ENCODE peak calls at places on chromosomes 13 and 19, in eight cellular contexts. One of them, this sample, is unnamed.

GRCh38 chr19:5826531-5827341 is 12.8 kb downstream of the FUT6 start:
- DNase-seq in DND-41: peak; percentile 67
- DNase-seq in psoas muscle: no peak
- DNase-seq in mucosa of descending colon: peak; percentile 85
- DNase-seq in left ventricle myocardium inferior: peak; percentile 66
- DNase-seq in brain microvascular endothelial cell: no peak
- DNase-seq in BJ: no peak
- DNase-seq in endothelial cell: no peak
- DNase-seq in this sample: no peak

GRCh38 chr13:39612023-39612637 is 9.1 kb upstream of the LHFPL6 start:
- DNase-seq in DND-41: peak; percentile 51
- DNase-seq in left ventricle myocardium inferior: no peak
- DNase-seq in psoas muscle: no peak
- DNase-seq in brain microvascular endothelial cell: peak; percentile 76
- DNase-seq in endothelial cell: peak; percentile 71
- DNase-seq in mucosa of descending colon: peak; percentile 93
- DNase-seq in BJ: no peak
- DNase-seq in this sample: peak; percentile 37

GRCh38 chr13:99371956-99372355 is 64.8 kb upstream of the GPR183 start:
- DNase-seq in endothelial cell: no peak
- DNase-seq in BJ: no peak
- DNase-seq in brain microvascular endothelial cell: no peak
- DNase-seq in left ventricle myocardium inferior: no peak
- DNase-seq in DND-41: peak; percentile 76
- DNase-seq in mucosa of descending colon: no peak
- DNase-seq in psoas muscle: no peak
- DNase-seq in this sample: no peak

GRCh38 chr19:29531458-29532025 is 5.7 kb downstream of the VSTM2B start:
- DNase-seq in endothelial cell: no peak
- DNase-seq in BJ: no peak
- DNase-seq in DND-41: no peak
- DNase-seq in brain microvascular endothelial cell: no peak
- DNase-seq in left ventricle myocardium inferior: no peak
- DNase-seq in psoas muscle: no peak
- DNase-seq in mucosa of descending colon: no peak
- DNase-seq in this sample: no peak

GRCh38 chr13:91722267-91722884 is 324.0 kb downstream of the GPC5 start:
- DNase-seq in left ventricle myocardium inferior: no peak
- DNase-seq in BJ: no peak
- DNase-seq in brain microvascular endothelial cell: peak; percentile 15
- DNase-seq in DND-41: no peak
- DNase-seq in mucosa of descending colon: peak; percentile 14
- DNase-seq in psoas muscle: no peak
- DNase-seq in endothelial cell: no peak
- DNase-seq in this sample: no peak

GRCh38 chr19:46776927-46777911 is 11.2 kb downstream of the SLC1A5 start:
- DNase-seq in BJ: no peak
- DNase-seq in mucosa of descending colon: no peak
- DNase-seq in DND-41: peak; percentile 24
- DNase-seq in brain microvascular endothelial cell: no peak
- DNase-seq in endothelial cell: no peak
- DNase-seq in psoas muscle: no peak
- DNase-seq in left ventricle myocardium inferior: no peak
- DNase-seq in this sample: no peak

GRCh38 chr13:100306042-100306441 is 217.1 kb downstream of the PCCA start:
- DNase-seq in mucosa of descending colon: no peak
- DNase-seq in brain microvascular endothelial cell: no peak
- DNase-seq in endothelial cell: no peak
- DNase-seq in left ventricle myocardium inferior: no peak
- DNase-seq in psoas muscle: no peak
- DNase-seq in DND-41: no peak
- DNase-seq in BJ: no peak
- DNase-seq in this sample: no peak

GRCh38 chr13:110815471-110816204 is 99.2 kb downstream of the ANKRD10 start:
- DNase-seq in BJ: no peak
- DNase-seq in endothelial cell: no peak
- DNase-seq in left ventricle myocardium inferior: no peak
- DNase-seq in psoas muscle: no peak
- DNase-seq in DND-41: no peak
- DNase-seq in mucosa of descending colon: peak; percentile 23
- DNase-seq in brain microvascular endothelial cell: no peak
- DNase-seq in this sample: no peak

GRCh38 chr19:2235026-2235395 is 1.1 kb downstream of the PLEKHJ1 start:
- DNase-seq in brain microvascular endothelial cell: no peak
- DNase-seq in BJ: no peak
- DNase-seq in left ventricle myocardium inferior: no peak
- DNase-seq in mucosa of descending colon: no peak
- DNase-seq in endothelial cell: no peak
- DNase-seq in DND-41: no peak
- DNase-seq in psoas muscle: no peak
- DNase-seq in this sample: no peak

GRCh38 chr19:14347999-14348889 is 33.0 kb upstream of the ADGRE5 start:
- DNase-seq in psoas muscle: peak; percentile 80
- DNase-seq in endothelial cell: peak; percentile 76
- DNase-seq in DND-41: peak; percentile 65
- DNase-seq in left ventricle myocardium inferior: peak; percentile 62
- DNase-seq in BJ: no peak
- DNase-seq in mucosa of descending colon: peak; percentile 72
- DNase-seq in brain microvascular endothelial cell: no peak
- DNase-seq in this sample: no peak

GRCh38 chr13:42272115-42272756 is at the start of gene AKAP11:
- DNase-seq in brain microvascular endothelial cell: peak; percentile 24
- DNase-seq in BJ: no peak
- DNase-seq in psoas muscle: peak; percentile 72
- DNase-seq in DND-41: peak; percentile 66
- DNase-seq in endothelial cell: peak; percentile 61
- DNase-seq in left ventricle myocardium inferior: peak; percentile 44
- DNase-seq in mucosa of descending colon: peak; percentile 57
- DNase-seq in this sample: no peak

GRCh38 chr13:36616706-36617105 is 57.1 kb upstream of the SERTM1 start:
- DNase-seq in brain microvascular endothelial cell: no peak
- DNase-seq in psoas muscle: no peak
- DNase-seq in endothelial cell: no peak
- DNase-seq in mucosa of descending colon: no peak
- DNase-seq in BJ: no peak
- DNase-seq in DND-41: no peak
- DNase-seq in left ventricle myocardium inferior: no peak
- DNase-seq in this sample: no peak

GRCh38 chr19:34148672-34149185 is 23.6 kb upstream of the LSM14A start:
- DNase-seq in left ventricle myocardium inferior: no peak
- DNase-seq in brain microvascular endothelial cell: no peak
- DNase-seq in mucosa of descending colon: no peak
- DNase-seq in DND-41: no peak
- DNase-seq in endothelial cell: no peak
- DNase-seq in BJ: no peak
- DNase-seq in psoas muscle: no peak
- DNase-seq in this sample: no peak

GRCh38 chr13:111639196-111639705 is 318.8 kb downstream of the TEX29 start:
- DNase-seq in psoas muscle: no peak
- DNase-seq in BJ: no peak
- DNase-seq in brain microvascular endothelial cell: no peak
- DNase-seq in DND-41: no peak
- DNase-seq in endothelial cell: no peak
- DNase-seq in mucosa of descending colon: no peak
- DNase-seq in left ventricle myocardium inferior: no peak
- DNase-seq in this sample: no peak

GRCh38 chr19:39160523-39160861 is 34.9 kb downstream of the PAK4 start:
- DNase-seq in endothelial cell: no peak
- DNase-seq in BJ: no peak
- DNase-seq in mucosa of descending colon: no peak
- DNase-seq in psoas muscle: no peak
- DNase-seq in brain microvascular endothelial cell: peak; percentile 5
- DNase-seq in left ventricle myocardium inferior: peak; percentile 39
- DNase-seq in DND-41: no peak
- DNase-seq in this sample: no peak

GRCh38 chr13:80529734-80530133 is 188.8 kb upstream of the SPRY2 start:
- DNase-seq in DND-41: no peak
- DNase-seq in left ventricle myocardium inferior: no peak
- DNase-seq in brain microvascular endothelial cell: peak; percentile 15
- DNase-seq in mucosa of descending colon: no peak
- DNase-seq in psoas muscle: no peak
- DNase-seq in endothelial cell: no peak
- DNase-seq in BJ: no peak
- DNase-seq in this sample: no peak

GRCh38 chr13:24220086-24220703 is 59.7 kb downstream of the SPATA13 start:
- DNase-seq in BJ: no peak
- DNase-seq in endothelial cell: peak; percentile 61
- DNase-seq in DND-41: peak; percentile 57
- DNase-seq in left ventricle myocardium inferior: no peak
- DNase-seq in mucosa of descending colon: peak; percentile 89
- DNase-seq in brain microvascular endothelial cell: peak; percentile 82
- DNase-seq in psoas muscle: no peak
- DNase-seq in this sample: peak; percentile 75

DNA sequence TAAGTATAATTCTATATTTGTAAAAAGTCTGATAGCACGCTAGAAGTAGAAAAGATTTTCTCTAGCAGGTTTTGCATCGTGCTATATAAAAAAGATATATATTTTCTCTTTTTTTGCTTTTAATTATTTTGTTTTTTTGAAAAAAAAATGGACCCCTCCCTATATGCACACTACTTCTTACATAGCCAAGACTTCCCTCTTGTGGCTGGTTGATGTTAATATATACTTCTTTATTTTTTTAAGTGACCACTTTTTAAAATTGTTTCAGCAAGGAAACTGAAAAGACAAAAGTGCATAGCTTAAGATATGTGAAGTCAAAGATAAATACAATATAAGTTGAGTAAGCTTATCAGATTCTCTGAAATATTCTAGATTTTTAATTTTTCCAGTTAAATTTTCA is 1202.8 kb downstream of the DIAPH3 start:
- DNase-seq in mucosa of descending colon: no peak
- DNase-seq in BJ: no peak
- DNase-seq in endothelial cell: no peak
- DNase-seq in DND-41: no peak
- DNase-seq in left ventricle myocardium inferior: no peak
- DNase-seq in brain microvascular endothelial cell: no peak
- DNase-seq in psoas muscle: no peak
- DNase-seq in this sample: no peak
- TF ChIP-seq CTCF in mucosa of descending colon: no peak
- TF ChIP-seq CTCF in BJ: no peak
- TF ChIP-seq CTCF in endothelial cell: peak; percentile 55
- TF ChIP-seq CTCF in DND-41: no peak
- TF ChIP-seq CTCF in left ventricle myocardium inferior: peak; percentile 46
- TF ChIP-seq CTCF in brain microvascular endothelial cell: no peak
- TF ChIP-seq CTCF in psoas muscle: no peak
- TF ChIP-seq CTCF in this sample: no peak

DNA sequence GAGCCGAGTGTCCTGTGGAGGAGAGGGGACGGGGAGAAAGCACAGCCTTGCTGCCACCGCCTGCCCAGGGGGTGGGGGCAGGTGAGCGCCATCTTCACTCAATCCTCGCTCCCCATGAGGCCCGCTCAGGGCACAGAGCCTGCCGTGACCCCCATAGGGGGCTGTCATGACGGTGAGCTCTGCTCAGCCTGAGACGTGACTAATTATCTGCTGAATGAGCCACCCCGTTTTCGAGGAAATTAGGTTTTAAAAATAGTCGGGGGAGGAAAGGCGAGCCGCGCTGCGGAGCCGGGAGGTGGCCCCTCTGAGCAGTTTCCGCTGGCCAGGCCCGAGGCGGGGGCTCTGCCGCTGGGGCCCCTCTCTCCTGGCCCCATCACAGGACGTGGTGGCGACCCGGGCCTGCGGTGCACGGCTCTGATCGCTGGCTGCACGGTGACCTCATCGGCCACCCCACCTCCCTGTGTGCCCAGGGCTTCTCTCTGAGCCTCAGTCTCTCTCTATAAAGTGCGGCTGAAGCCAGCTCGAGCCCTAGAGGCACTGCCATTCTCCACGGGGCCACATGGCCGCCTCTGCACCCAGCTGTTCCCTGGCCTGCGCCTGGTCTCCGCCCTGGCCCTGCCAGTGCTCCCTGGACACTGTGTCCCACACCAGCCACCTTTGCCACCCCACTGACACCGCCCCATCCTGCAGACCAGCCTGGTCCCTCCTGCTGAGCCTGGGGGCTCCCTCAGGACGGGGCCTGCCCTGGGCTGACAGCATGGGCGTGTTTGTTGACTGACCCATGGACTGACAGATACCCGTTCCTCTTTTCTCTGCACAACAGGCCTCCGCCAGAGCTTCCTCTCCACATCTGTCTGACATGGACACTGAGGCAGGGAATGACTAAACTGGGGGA is 28.3 kb downstream of the PIP5K1C start:
- DNase-seq in BJ: no peak
- DNase-seq in DND-41: no peak
- DNase-seq in brain microvascular endothelial cell: no peak
- DNase-seq in left ventricle myocardium inferior: no peak
- DNase-seq in endothelial cell: no peak
- DNase-seq in psoas muscle: no peak
- DNase-seq in mucosa of descending colon: no peak
- DNase-seq in this sample: no peak
- TF ChIP-seq CTCF in BJ: peak; percentile 40
- TF ChIP-seq CTCF in DND-41: no peak
- TF ChIP-seq CTCF in brain microvascular endothelial cell: peak; percentile 48
- TF ChIP-seq CTCF in left ventricle myocardium inferior: peak; percentile 15
- TF ChIP-seq CTCF in endothelial cell: no peak
- TF ChIP-seq CTCF in psoas muscle: no peak
- TF ChIP-seq CTCF in mucosa of descending colon: no peak
- TF ChIP-seq CTCF in this sample: no peak

GRCh38 chr13:51782026-51782710 is 21.8 kb downstream of the DHRS12 start:
- DNase-seq in mucosa of descending colon: no peak
- DNase-seq in left ventricle myocardium inferior: no peak
- DNase-seq in DND-41: no peak
- DNase-seq in brain microvascular endothelial cell: no peak
- DNase-seq in endothelial cell: no peak
- DNase-seq in BJ: no peak
- DNase-seq in psoas muscle: peak; percentile 45
- DNase-seq in this sample: no peak
- TF ChIP-seq CTCF in mucosa of descending colon: no peak
- TF ChIP-seq CTCF in left ventricle myocardium inferior: no peak
- TF ChIP-seq CTCF in DND-41: no peak
- TF ChIP-seq CTCF in brain microvascular endothelial cell: no peak
- TF ChIP-seq CTCF in endothelial cell: no peak
- TF ChIP-seq CTCF in BJ: no peak
- TF ChIP-seq CTCF in psoas muscle: no peak
- TF ChIP-seq CTCF in this sample: no peak

DNA sequence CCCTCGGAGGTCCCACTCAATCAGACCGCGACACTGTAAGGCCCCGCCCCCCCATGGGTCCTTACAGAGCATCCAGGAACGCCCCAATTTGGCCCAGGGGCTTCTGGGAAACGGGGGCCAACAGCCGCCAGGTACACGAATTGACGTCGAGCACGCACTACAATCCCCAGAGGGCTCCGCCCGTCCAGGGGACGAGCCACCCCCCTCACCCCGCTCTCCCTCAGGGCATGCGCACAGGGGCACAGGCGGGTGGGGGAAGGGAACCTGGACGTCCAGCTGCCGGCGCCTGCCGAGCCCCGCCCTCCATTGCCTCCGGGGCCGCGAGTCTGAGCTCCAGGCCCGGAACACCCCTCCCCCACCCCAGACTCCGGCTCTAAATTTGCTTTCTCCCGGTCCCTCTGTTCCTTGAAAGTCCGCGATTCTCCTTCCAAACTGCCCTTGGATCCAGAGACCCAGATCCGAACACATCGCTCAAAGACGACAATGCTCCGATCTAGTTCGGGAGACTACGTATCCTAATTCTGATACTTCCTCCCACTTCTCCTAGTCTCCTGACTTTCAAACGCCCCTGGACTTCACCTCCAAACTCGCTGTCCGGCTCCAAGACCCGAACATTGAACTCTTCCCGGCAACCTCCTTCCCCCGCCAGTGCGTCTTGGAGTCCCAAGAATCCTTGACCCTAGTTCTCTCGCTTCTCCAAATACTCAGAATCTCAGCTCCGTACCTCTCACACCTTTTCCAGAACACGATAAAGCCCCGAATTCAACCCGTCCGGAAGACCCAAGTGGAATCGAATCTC is 805 bp downstream of the SERTAD3 start:
- DNase-seq in mucosa of descending colon: peak; percentile 100
- DNase-seq in brain microvascular endothelial cell: peak; percentile 100
- DNase-seq in BJ: peak; percentile 99
- DNase-seq in DND-41: peak; percentile 100
- DNase-seq in left ventricle myocardium inferior: peak; percentile 100
- DNase-seq in endothelial cell: peak; percentile 99
- DNase-seq in psoas muscle: peak; percentile 100
- DNase-seq in this sample: peak; percentile 99
- TF ChIP-seq CTCF in mucosa of descending colon: no peak
- TF ChIP-seq CTCF in brain microvascular endothelial cell: no peak
- TF ChIP-seq CTCF in BJ: no peak
- TF ChIP-seq CTCF in DND-41: no peak
- TF ChIP-seq CTCF in left ventricle myocardium inferior: no peak
- TF ChIP-seq CTCF in endothelial cell: no peak
- TF ChIP-seq CTCF in psoas muscle: no peak
- TF ChIP-seq CTCF in this sample: no peak